ENCODE peak calls at places on chromosome 22, in six cellular contexts. O is activated naive CD4-positive, alpha-beta T cell; F is nephron progenitor cell; A is HL-60; K is T follicular helper cell; X is BJ. R is an unnamed sample.

GRCh38 chr22:44828193-44828592 is 75.8 kb downstream of the ARHGAP8 start:
- DNase-seq in K (no peak), X (no peak), F (peak), O (no peak), A (peak), R (no peak)

GRCh38 chr22:48702573-48703264 is 1125.0 kb downstream of the BRD1 start:
- DNase-seq in F (peak), K (no peak), O (no peak), X (no peak), A (peak), R (peak)

GRCh38 chr22:22666307-22667091 is 22.1 kb downstream of the GGTLC2 start:
- DNase-seq in A (no peak), F (peak), K (no peak), O (no peak), X (no peak), R (no peak)

GRCh38 chr22:42364641-42365336 is 67.4 kb downstream of the NFAM1 start:
- DNase-seq in K (no peak), X (no peak), A (no peak), O (no peak), F (peak), R (no peak)

GRCh38 chr22:44898236-44898635 is 111.6 kb downstream of the PHF21B start:
- DNase-seq in A (no peak), O (no peak), X (no peak), K (no peak), F (no peak), R (no peak)

GRCh38 chr22:43885319-43885671 is 6.5 kb downstream of the PNPLA5 start:
- DNase-seq in O (no peak), K (no peak), F (no peak), A (no peak), X (no peak), R (no peak)

GRCh38 chr22:24007253-24008021 is 2.2 kb upstream of the GSTT4 start:
- DNase-seq in F (no peak), X (no peak), K (no peak), A (no peak), O (no peak), R (no peak)

GRCh38 chr22:39985383-39986045 is 9.2 kb upstream of the FAM83F start:
- DNase-seq in F (no peak), O (no peak), A (no peak), X (no peak), K (no peak), R (no peak)

GRCh38 chr22:37843746-37844089 is 416 bp downstream of the ANKRD54 start:
- DNase-seq in X (no peak), K (peak), F (no peak), O (no peak), A (no peak), R (no peak)

R was measured in posterior cingulate gyrus.